ENCODE peak calls at places on chromosomes 4 and X, in four cellular contexts. P, A, Y and N are unnamed samples.

GRCh38 chr4:139901516-139902327 is 236.1 kb downstream of the MGST2 start:
- DNase-seq in P (peak; percentile 51), A (peak; percentile 70), Y (peak; percentile 22), N (no peak)

GRCh38 chr4:23614284-23614892 is 275.5 kb downstream of the PPARGC1A start:
- DNase-seq in P (peak; percentile 44), A (peak; percentile 53), Y (peak; percentile 9), N (peak; percentile 61)

GRCh38 chr4:37909690-37910486 is 19.0 kb downstream of the TBC1D1 start:
- DNase-seq in P (no peak), A (no peak), Y (no peak), N (no peak)

GRCh38 chrX:155028749-155029360 is 2.2 kb downstream of the FUNDC2 start:
- DNase-seq in P (peak; percentile 9), A (peak; percentile 10), Y (no peak), N (no peak)

GRCh38 chrX:118049713-118050112 is 66.9 kb downstream of the KLHL13 start:
- DNase-seq in P (no peak), A (peak; percentile 9), Y (peak; percentile 12), N (no peak)

GRCh38 chrX:68112321-68112720 is 321.0 kb downstream of the OPHN1 start:
- DNase-seq in P (peak; percentile 69), A (no peak), Y (no peak), N (no peak)

GRCh38 chr4:3870567-3870962 is 104.4 kb downstream of the ADRA2C start:
- DNase-seq in P (no peak), A (no peak), Y (no peak), N (no peak)

GRCh38 chr4:84238247-84239090 is 260.6 kb downstream of the NKX6-1 start:
- DNase-seq in P (peak; percentile 70), A (peak; percentile 38), Y (no peak), N (no peak)

GRCh38 chrX:110402091-110402854 is 43.6 kb downstream of the RTL9 start:
- DNase-seq in P (peak; percentile 83), A (peak; percentile 84), Y (no peak), N (no peak)

GRCh38 chr4:37689353-37689752 is 3.2 kb upstream of the RELL1 start:
- DNase-seq in P (no peak), A (no peak), Y (no peak), N (no peak)

GRCh38 chr4:157674699-157675098 is 454.2 kb downstream of the GRIA2 start:
- DNase-seq in P (no peak), A (no peak), Y (peak; percentile 5), N (no peak)